ENCODE peak calls at places on chromosomes 1 and 21, in eight cellular contexts. One of them, this sample, is unnamed. For H3K4me1, the result is how much of the 10 kb centered on the place peaks cover.

GRCh38 chr21:35509004-35509704 is 460.1 kb upstream of the RUNX1 start:
- DNase-seq in stomach: no peak
- DNase-seq in GM23338: no peak
- DNase-seq in upper lobe of left lung: peak
- DNase-seq in breast epithelium: no peak
- DNase-seq in spleen: no peak
- DNase-seq in suprapubic skin: no peak
- DNase-seq in transverse colon: no peak
- DNase-seq in this sample: no peak

GRCh38 chr1:36024761-36025303 is 59.1 kb upstream of the TEKT2 start:
- DNase-seq in stomach: no peak
- DNase-seq in GM23338: no peak
- DNase-seq in upper lobe of left lung: no peak
- DNase-seq in breast epithelium: no peak
- DNase-seq in spleen: no peak
- DNase-seq in suprapubic skin: no peak
- DNase-seq in transverse colon: no peak
- DNase-seq in this sample: no peak

GRCh38 chr1:201510734-201511133 is 3.8 kb upstream of the CSRP1 start:
- DNase-seq in stomach: no peak
- DNase-seq in GM23338: no peak
- DNase-seq in upper lobe of left lung: no peak
- DNase-seq in breast epithelium: no peak
- DNase-seq in spleen: no peak
- DNase-seq in suprapubic skin: no peak
- DNase-seq in transverse colon: no peak
- DNase-seq in this sample: no peak

GRCh38 chr1:30719406-30720270 is 3.7 kb downstream of the MATN1 start:
- DNase-seq in stomach: no peak
- DNase-seq in GM23338: no peak
- DNase-seq in upper lobe of left lung: peak
- DNase-seq in breast epithelium: no peak
- DNase-seq in spleen: no peak
- DNase-seq in suprapubic skin: no peak
- DNase-seq in transverse colon: no peak
- DNase-seq in this sample: no peak

GRCh38 chr1:45785583-45785982 is 17.8 kb upstream of the MAST2 start:
- DNase-seq in stomach: no peak
- DNase-seq in GM23338: no peak
- DNase-seq in upper lobe of left lung: no peak
- DNase-seq in breast epithelium: no peak
- DNase-seq in spleen: no peak
- DNase-seq in suprapubic skin: no peak
- DNase-seq in transverse colon: no peak
- DNase-seq in this sample: no peak

GRCh38 chr1:180310095-180310494 is 80.0 kb downstream of the LHX4 start:
- DNase-seq in stomach: no peak
- DNase-seq in GM23338: no peak
- DNase-seq in upper lobe of left lung: peak
- DNase-seq in breast epithelium: no peak
- DNase-seq in spleen: peak
- DNase-seq in suprapubic skin: no peak
- DNase-seq in transverse colon: no peak
- DNase-seq in this sample: no peak

GRCh38 chr1:30413111-30413440 is 310.3 kb downstream of the MATN1 start:
- DNase-seq in stomach: peak
- DNase-seq in GM23338: no peak
- DNase-seq in upper lobe of left lung: no peak
- DNase-seq in breast epithelium: peak
- DNase-seq in spleen: no peak
- DNase-seq in suprapubic skin: peak
- DNase-seq in transverse colon: no peak
- DNase-seq in this sample: no peak

GRCh38 chr1:232968396-232968795 is 18.0 kb downstream of the NTPCR start:
- DNase-seq in stomach: no peak
- DNase-seq in GM23338: no peak
- DNase-seq in upper lobe of left lung: no peak
- DNase-seq in breast epithelium: no peak
- DNase-seq in spleen: no peak
- DNase-seq in suprapubic skin: no peak
- DNase-seq in transverse colon: no peak
- DNase-seq in this sample: no peak

GRCh38 chr1:40252601-40253000 is 4.9 kb downstream of the TMCO2 start:
- DNase-seq in stomach: no peak
- DNase-seq in GM23338: no peak
- DNase-seq in upper lobe of left lung: no peak
- DNase-seq in breast epithelium: no peak
- DNase-seq in spleen: no peak
- DNase-seq in suprapubic skin: no peak
- DNase-seq in transverse colon: no peak
- DNase-seq in this sample: no peak

GRCh38 chr1:82090104-82090503 is 289.4 kb downstream of the ADGRL2 start:
- DNase-seq in stomach: no peak
- DNase-seq in GM23338: peak
- DNase-seq in upper lobe of left lung: no peak
- DNase-seq in breast epithelium: no peak
- DNase-seq in spleen: no peak
- DNase-seq in suprapubic skin: no peak
- DNase-seq in transverse colon: no peak
- DNase-seq in this sample: no peak

GRCh38 chr1:28126212-28126611 is 37.8 kb upstream of the EYA3 start:
- DNase-seq in stomach: no peak
- DNase-seq in GM23338: no peak
- DNase-seq in upper lobe of left lung: no peak
- DNase-seq in breast epithelium: no peak
- DNase-seq in spleen: no peak
- DNase-seq in suprapubic skin: no peak
- DNase-seq in transverse colon: no peak
- DNase-seq in this sample: no peak

GRCh38 chr1:28118640-28119307 is 30.4 kb upstream of the EYA3 start:
- DNase-seq in stomach: no peak
- DNase-seq in GM23338: no peak
- DNase-seq in upper lobe of left lung: no peak
- DNase-seq in breast epithelium: no peak
- DNase-seq in spleen: no peak
- DNase-seq in suprapubic skin: no peak
- DNase-seq in transverse colon: no peak
- DNase-seq in this sample: no peak

GRCh38 chr1:28119576-28119975 is 31.2 kb upstream of the EYA3 start:
- DNase-seq in stomach: no peak
- DNase-seq in GM23338: no peak
- DNase-seq in upper lobe of left lung: no peak
- DNase-seq in breast epithelium: no peak
- DNase-seq in spleen: no peak
- DNase-seq in suprapubic skin: no peak
- DNase-seq in transverse colon: no peak
- DNase-seq in this sample: no peak

GRCh38 chr1:28123461-28123961 is 35.1 kb upstream of the EYA3 start:
- DNase-seq in stomach: no peak
- DNase-seq in GM23338: no peak
- DNase-seq in upper lobe of left lung: peak
- DNase-seq in breast epithelium: no peak
- DNase-seq in spleen: no peak
- DNase-seq in suprapubic skin: no peak
- DNase-seq in transverse colon: no peak
- DNase-seq in this sample: no peak

GRCh38 chr1:28122183-28122582 is 33.8 kb upstream of the EYA3 start:
- DNase-seq in stomach: no peak
- DNase-seq in GM23338: no peak
- DNase-seq in upper lobe of left lung: no peak
- DNase-seq in breast epithelium: no peak
- DNase-seq in spleen: no peak
- DNase-seq in suprapubic skin: no peak
- DNase-seq in transverse colon: no peak
- DNase-seq in this sample: no peak
- H3K4me1 ChIP-seq in stomach: under half
- H3K4me1 ChIP-seq in GM23338: under half
- H3K4me1 ChIP-seq in upper lobe of left lung: under half
- H3K4me1 ChIP-seq in breast epithelium: under half
- H3K4me1 ChIP-seq in spleen: under half
- H3K4me1 ChIP-seq in suprapubic skin: under half
- H3K4me1 ChIP-seq in transverse colon: under half
- H3K4me1 ChIP-seq in this sample: under half

DNA sequence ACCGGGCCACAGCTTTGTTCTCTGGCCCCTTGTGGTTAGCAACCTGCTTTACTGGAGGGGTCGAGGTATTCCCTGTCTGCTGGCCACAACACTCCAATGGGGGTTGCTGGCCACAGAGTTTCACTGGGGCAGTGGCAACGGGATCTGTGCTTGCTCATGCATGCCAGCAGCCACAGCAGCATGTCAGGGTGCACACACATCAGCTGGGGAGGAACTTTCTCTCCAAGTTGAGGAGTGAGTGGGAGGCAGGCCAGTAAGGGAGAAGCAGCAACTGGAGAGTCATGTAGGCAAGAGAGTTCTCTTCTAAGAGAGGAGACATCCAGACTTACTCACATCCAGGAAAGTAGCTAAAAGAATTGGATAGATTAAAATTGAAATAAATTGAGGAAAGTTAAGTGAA is 38.0 kb downstream of the SAMD13 start:
- DNase-seq in stomach: no peak
- DNase-seq in GM23338: no peak
- DNase-seq in upper lobe of left lung: no peak
- DNase-seq in breast epithelium: no peak
- DNase-seq in spleen: no peak
- DNase-seq in suprapubic skin: no peak
- DNase-seq in transverse colon: no peak
- DNase-seq in this sample: no peak
- TF ChIP-seq POLR2AphosphoS5 in stomach: no peak
- TF ChIP-seq POLR2AphosphoS5 in GM23338: no peak
- TF ChIP-seq POLR2AphosphoS5 in upper lobe of left lung: no peak
- TF ChIP-seq POLR2AphosphoS5 in breast epithelium: no peak
- TF ChIP-seq POLR2AphosphoS5 in spleen: no peak
- TF ChIP-seq POLR2AphosphoS5 in suprapubic skin: no peak
- TF ChIP-seq POLR2AphosphoS5 in transverse colon: no peak
- TF ChIP-seq POLR2AphosphoS5 in this sample: no peak

GRCh38 chr1:29186707-29187106 is 5.0 kb upstream of the SRSF4 start:
- DNase-seq in stomach: no peak
- DNase-seq in GM23338: peak
- DNase-seq in upper lobe of left lung: peak
- DNase-seq in breast epithelium: no peak
- DNase-seq in spleen: no peak
- DNase-seq in suprapubic skin: peak
- DNase-seq in transverse colon: no peak
- DNase-seq in this sample: no peak

GRCh38 chr1:29181413-29182225 is at the start of gene SRSF4:
- DNase-seq in stomach: peak
- DNase-seq in GM23338: peak
- DNase-seq in upper lobe of left lung: peak
- DNase-seq in breast epithelium: peak
- DNase-seq in spleen: peak
- DNase-seq in suprapubic skin: peak
- DNase-seq in transverse colon: peak
- DNase-seq in this sample: peak

GRCh38 chr1:29190718-29191117 is 9.0 kb upstream of the SRSF4 start:
- DNase-seq in stomach: no peak
- DNase-seq in GM23338: no peak
- DNase-seq in upper lobe of left lung: no peak
- DNase-seq in breast epithelium: no peak
- DNase-seq in spleen: no peak
- DNase-seq in suprapubic skin: peak
- DNase-seq in transverse colon: no peak
- DNase-seq in this sample: no peak

GRCh38 chr1:29183287-29183686 is 1.6 kb upstream of the SRSF4 start:
- DNase-seq in stomach: no peak
- DNase-seq in GM23338: no peak
- DNase-seq in upper lobe of left lung: no peak
- DNase-seq in breast epithelium: no peak
- DNase-seq in spleen: no peak
- DNase-seq in suprapubic skin: no peak
- DNase-seq in transverse colon: no peak
- DNase-seq in this sample: no peak

DNA sequence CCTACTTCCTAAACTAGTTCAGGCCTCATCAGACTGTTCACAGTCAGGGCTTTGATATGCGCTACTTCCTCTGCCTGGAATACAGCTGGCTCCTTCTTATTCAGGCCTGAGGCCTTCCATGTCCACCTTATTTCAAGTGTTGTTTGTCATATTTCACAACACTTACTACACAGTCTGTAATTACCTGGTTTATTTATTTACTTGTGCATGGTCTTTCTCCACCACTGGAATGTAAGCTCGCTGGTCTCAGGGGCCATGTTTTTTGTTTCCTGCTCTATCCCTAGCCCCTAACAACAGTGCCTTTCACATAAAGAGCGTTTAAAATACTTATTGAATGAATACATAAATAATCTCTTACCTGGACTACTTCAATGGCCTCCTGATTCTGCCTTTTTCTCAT is 4.6 kb upstream of the SRSF4 start:
- DNase-seq in stomach: no peak
- DNase-seq in GM23338: no peak
- DNase-seq in upper lobe of left lung: peak
- DNase-seq in breast epithelium: no peak
- DNase-seq in spleen: no peak
- DNase-seq in suprapubic skin: peak
- DNase-seq in transverse colon: no peak
- DNase-seq in this sample: no peak
- H3K4me3 ChIP-seq in stomach: no peak
- H3K4me3 ChIP-seq in GM23338: peak
- H3K4me3 ChIP-seq in upper lobe of left lung: no peak
- H3K4me3 ChIP-seq in breast epithelium: no peak
- H3K4me3 ChIP-seq in spleen: no peak
- H3K4me3 ChIP-seq in suprapubic skin: no peak
- H3K4me3 ChIP-seq in transverse colon: no peak
- H3K4me3 ChIP-seq in this sample: no peak

GRCh38 chr1:119910617-119911016 is 14.3 kb upstream of the ADAM30 start:
- DNase-seq in stomach: no peak
- DNase-seq in GM23338: peak
- DNase-seq in upper lobe of left lung: no peak
- DNase-seq in breast epithelium: no peak
- DNase-seq in spleen: no peak
- DNase-seq in suprapubic skin: no peak
- DNase-seq in transverse colon: no peak
- DNase-seq in this sample: no peak
- H3K4me1 ChIP-seq in stomach: under half
- H3K4me1 ChIP-seq in GM23338: under half
- H3K4me1 ChIP-seq in upper lobe of left lung: under half
- H3K4me1 ChIP-seq in breast epithelium: under half
- H3K4me1 ChIP-seq in spleen: under half
- H3K4me1 ChIP-seq in suprapubic skin: under half
- H3K4me1 ChIP-seq in transverse colon: under half
- H3K4me1 ChIP-seq in this sample: under half

This sample was measured in vagina.